ENCODE peak calls at places on chromosome 6, in six cellular contexts. O is cardiac fibroblast, W is astrocyte of the spinal cord, K is epithelial cell of esophagus, E is AG10803, S is adrenal gland. C is an unnamed sample.

GRCh38 chr6:28446818-28447511 is 3.7 kb upstream of the ZSCAN23 start:
- DNase-seq in O (no peak), W (peak; percentile 13), K (no peak), E (peak; percentile 2), S (no peak), C (no peak)

GRCh38 chr6:30544666-30545272 is 11.5 kb downstream of the GNL1 start:
- DNase-seq in O (peak; percentile 81), W (peak; percentile 77), K (peak; percentile 70), E (peak; percentile 70), S (no peak), C (peak; percentile 81)

GRCh38 chr6:109311481-109311880 is 70.8 kb downstream of the CD164 start:
- DNase-seq in O (no peak), W (no peak), K (no peak), E (peak; percentile 30), S (no peak), C (no peak)

GRCh38 chr6:1396952-1397868 is 7.8 kb downstream of the FOXF2 start:
- DNase-seq in O (peak; percentile 74), W (peak; percentile 80), K (peak; percentile 72), E (peak; percentile 79), S (peak; percentile 69), C (peak; percentile 94)

GRCh38 chr6:43981363-43981990 is 145.8 kb downstream of the MRPL14 start:
- DNase-seq in O (no peak), W (no peak), K (no peak), E (no peak), S (no peak), C (no peak)

GRCh38 chr6:13604546-13605416 is 10.4 kb upstream of the NOL7 start:
- DNase-seq in O (no peak), W (no peak), K (no peak), E (no peak), S (no peak), C (no peak)

GRCh38 chr6:167568407-167569024 is 243.6 kb downstream of the TTLL2 start:
- DNase-seq in O (no peak), W (no peak), K (no peak), E (no peak), S (no peak), C (no peak)

GRCh38 chr6:104862456-104862855 is 2.7 kb upstream of the HACE1 start:
- DNase-seq in O (no peak), W (peak; percentile 36), K (no peak), E (no peak), S (no peak), C (no peak)

GRCh38 chr6:105199711-105200110 is 19.9 kb upstream of the POPDC3 start:
- DNase-seq in O (no peak), W (no peak), K (peak; percentile 33), E (no peak), S (no peak), C (no peak)

GRCh38 chr6:13354331-13355042 is 26.1 kb upstream of the TBC1D7 start:
- DNase-seq in O (peak; percentile 82), W (peak; percentile 57), K (peak; percentile 56), E (peak; percentile 81), S (no peak), C (peak; percentile 58)

GRCh38 chr6:111585241-111585968 is 20.3 kb downstream of the TRAF3IP2 start:
- DNase-seq in O (peak; percentile 88), W (no peak), K (peak; percentile 83), E (peak; percentile 85), S (no peak), C (peak; percentile 43)

GRCh38 chr6:145028144-145028818 is 707.0 kb downstream of the EPM2A start:
- DNase-seq in O (peak; percentile 65), W (peak; percentile 51), K (peak; percentile 70), E (peak; percentile 49), S (no peak), C (peak; percentile 44)

GRCh38 chr6:158645064-158646022 is 800 bp upstream of the DYNLT1 start:
- DNase-seq in O (no peak), W (no peak), K (no peak), E (no peak), S (no peak), C (no peak)

GRCh38 chr6:154474636-154475428 is 35.7 kb downstream of the CNKSR3 start:
- DNase-seq in O (peak; percentile 83), W (peak; percentile 81), K (peak; percentile 88), E (peak; percentile 86), S (peak; percentile 71), C (peak; percentile 59)

GRCh38 chr6:87115402-87116135 is 20.7 kb upstream of the CGA start:
- DNase-seq in O (no peak), W (no peak), K (no peak), E (no peak), S (no peak), C (no peak)

GRCh38 chr6:154164397-154164796 is 125.4 kb downstream of the OPRM1 start:
- DNase-seq in O (peak; percentile 65), W (peak; percentile 87), K (no peak), E (peak; percentile 75), S (peak; percentile 45), C (no peak)

GRCh38 chr6:155224618-155225017 is 39.2 kb upstream of the CLDN20 start:
- DNase-seq in O (no peak), W (no peak), K (peak; percentile 37), E (peak; percentile 40), S (no peak), C (no peak)

GRCh38 chr6:1516742-1517520 is 92.8 kb upstream of the FOXC1 start:
- DNase-seq in O (no peak), W (no peak), K (no peak), E (no peak), S (no peak), C (no peak)

GRCh38 chr6:117079946-117080345 is 185.4 kb upstream of the VGLL2 start:
- DNase-seq in O (no peak), W (no peak), K (no peak), E (no peak), S (no peak), C (no peak)

GRCh38 chr6:141501616-141502015 is 631.1 kb upstream of the GJE1 start:
- DNase-seq in O (no peak), W (no peak), K (no peak), E (no peak), S (no peak), C (no peak)

GRCh38 chr6:71889366-71889765 is 3.0 kb downstream of the RIMS1 start:
- DNase-seq in O (no peak), W (no peak), K (no peak), E (no peak), S (no peak), C (no peak)

DNA sequence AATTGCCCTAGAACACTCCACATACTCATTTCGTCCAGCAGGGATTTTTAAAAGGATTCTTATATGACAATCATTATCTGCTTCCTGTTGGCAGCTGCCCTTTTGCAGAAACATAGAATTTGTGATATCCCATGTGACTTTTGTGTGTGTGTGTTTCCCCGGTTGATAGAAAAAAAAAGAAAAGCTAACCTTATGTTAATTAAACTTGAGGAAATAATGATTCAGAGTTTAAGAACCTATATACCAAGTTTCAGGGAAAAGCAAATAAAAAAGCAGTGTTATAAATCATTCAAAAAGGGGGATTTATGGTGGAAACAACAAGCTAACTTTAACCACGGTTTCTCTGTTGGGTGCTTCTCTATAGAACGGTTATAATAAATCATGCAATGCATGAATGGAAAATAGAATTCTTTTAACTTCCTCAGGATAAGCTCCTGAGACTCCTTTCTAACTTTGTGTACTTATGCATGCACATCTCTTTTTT is 826.9 kb upstream of the EYS start:
- DNase-seq in O (no peak), W (no peak), K (no peak), E (no peak), S (no peak), C (no peak)
- TF ChIP-seq CTCF in O (no peak), W (no peak), K (no peak), E (no peak), S (no peak), C (no peak)

GRCh38 chr6:3825331-3825831 is 23.8 kb upstream of the FAM50B start:
- DNase-seq in O (peak; percentile 75), W (peak; percentile 74), K (peak; percentile 62), E (peak; percentile 56), S (peak; percentile 44), C (peak; percentile 17)
- TF ChIP-seq CTCF in O (peak; percentile 52), W (peak; percentile 62), K (peak; percentile 48), E (peak; percentile 53), S (no peak), C (peak; percentile 73)

DNA sequence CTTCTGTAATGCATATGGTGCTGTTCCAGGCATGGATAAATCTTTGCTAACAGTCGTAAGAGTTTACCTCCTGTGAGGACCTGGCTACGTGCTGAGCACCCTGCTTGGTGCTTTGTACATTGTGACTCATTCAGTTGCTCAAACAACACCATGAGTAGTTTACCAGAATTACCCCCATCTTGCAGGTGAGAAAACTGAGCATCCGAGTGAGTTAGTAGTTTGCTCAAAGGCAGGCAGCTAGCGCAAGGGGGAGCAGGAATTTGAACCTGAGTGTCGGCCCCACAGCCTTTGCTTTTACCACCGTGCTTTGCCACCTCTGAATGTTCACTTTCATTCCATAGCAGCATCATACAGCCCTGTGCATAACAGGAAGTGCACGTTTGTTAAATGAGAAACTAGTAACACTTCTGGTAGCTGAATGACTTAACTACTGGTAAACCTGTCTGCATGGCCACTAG is 121.9 kb downstream of the MTHFD1L start:
- DNase-seq in O (no peak), W (no peak), K (peak; percentile 52), E (no peak), S (no peak), C (no peak)
- TF ChIP-seq CTCF in O (no peak), W (no peak), K (no peak), E (no peak), S (no peak), C (no peak)

GRCh38 chr6:52331793-52332457 is 30.0 kb upstream of the PAQR8 start:
- DNase-seq in O (no peak), W (no peak), K (no peak), E (no peak), S (no peak), C (no peak)
- TF ChIP-seq CTCF in O (no peak), W (no peak), K (no peak), E (no peak), S (no peak), C (no peak)

GRCh38 chr6:118651282-118652050 is at the start of gene CEP85L:
- DNase-seq in O (peak; percentile 86), W (peak; percentile 91), K (peak; percentile 92), E (peak; percentile 86), S (peak; percentile 94), C (peak; percentile 79)

GRCh38 chr6:118646977-118647376 is 4.4 kb downstream of the CEP85L start:
- DNase-seq in O (no peak), W (no peak), K (no peak), E (no peak), S (no peak), C (no peak)

GRCh38 chr6:118650500-118651281 is 700 bp downstream of the CEP85L start:
- DNase-seq in O (peak; percentile 61), W (peak; percentile 58), K (peak; percentile 49), E (peak; percentile 46), S (peak; percentile 60), C (peak; percentile 8)

GRCh38 chr6:118649918-118650499 is 1.4 kb downstream of the CEP85L start:
- DNase-seq in O (no peak), W (no peak), K (no peak), E (no peak), S (no peak), C (no peak)

GRCh38 chr6:118648866-118649554 is 2.4 kb downstream of the CEP85L start:
- DNase-seq in O (peak; percentile 31), W (no peak), K (no peak), E (no peak), S (no peak), C (no peak)
- TF ChIP-seq CTCF in O (no peak), W (no peak), K (no peak), E (no peak), S (no peak), C (no peak)

C was measured in HFFc6.